ENCODE peak calls at places on chromosomes 5 and 9, in six cellular contexts. I is colonic mucosa, S is astrocyte of the spinal cord, V is GM12865, U is pancreas, E is GM23338. P is an unnamed sample.

GRCh38 chr9:89179920-89180667 is 1.5 kb upstream of the SHC3 start:
- DNase-seq in V (peak; percentile 30), U (peak; percentile 91), S (peak; percentile 98), E (peak; percentile 95), I (peak; percentile 91), P (peak; percentile 98)

GRCh38 chr9:134025606-134026541 is 593 bp downstream of the BRD3OS start:
- DNase-seq in V (peak; percentile 64), U (peak; percentile 44), I (peak; percentile 39), E (peak; percentile 82), S (peak; percentile 42), P (peak; percentile 52)

GRCh38 chr5:13356226-13356625 is 588.3 kb downstream of the DNAH5 start:
- DNase-seq in I (no peak), E (no peak), V (no peak), S (no peak), U (no peak), P (no peak)

GRCh38 chr5:139872052-139872766 is 76.6 kb downstream of the PSD2 start:
- DNase-seq in U (no peak), E (peak; percentile 53), S (no peak), I (no peak), V (no peak), P (no peak)

GRCh38 chr5:149426931-149427330 is 47.8 kb upstream of the IL17B start:
- DNase-seq in S (no peak), I (no peak), E (no peak), V (no peak), U (no peak), P (peak; percentile 50)

GRCh38 chr5:125463441-125464092 is 717.1 kb upstream of the ZNF608 start:
- DNase-seq in V (no peak), I (no peak), U (no peak), E (no peak), S (peak; percentile 35), P (peak; percentile 39)

GRCh38 chr5:140169410-140169809 is 5.6 kb upstream of the CYSTM1 start:
- DNase-seq in U (no peak), V (no peak), S (no peak), I (no peak), E (peak; percentile 45), P (peak; percentile 58)

GRCh38 chr9:27088981-27089380 is 20.0 kb upstream of the TEK start:
- DNase-seq in I (no peak), U (no peak), V (no peak), E (no peak), S (peak; percentile 61), P (peak; percentile 79)

GRCh38 chr5:9851458-9851857 is 221.3 kb upstream of the TAS2R1 start:
- DNase-seq in V (no peak), U (no peak), E (no peak), S (peak; percentile 92), I (no peak), P (peak; percentile 73)

GRCh38 chr5:88393082-88393481 is 124.4 kb upstream of the TMEM161B start:
- DNase-seq in U (no peak), I (no peak), S (no peak), E (no peak), V (no peak), P (no peak)

GRCh38 chr9:114606597-114607207 is 4.4 kb upstream of the TMEM268 start:
- DNase-seq in U (peak; percentile 52), S (peak; percentile 52), I (no peak), E (no peak), V (no peak), P (peak; percentile 83)

DNA sequence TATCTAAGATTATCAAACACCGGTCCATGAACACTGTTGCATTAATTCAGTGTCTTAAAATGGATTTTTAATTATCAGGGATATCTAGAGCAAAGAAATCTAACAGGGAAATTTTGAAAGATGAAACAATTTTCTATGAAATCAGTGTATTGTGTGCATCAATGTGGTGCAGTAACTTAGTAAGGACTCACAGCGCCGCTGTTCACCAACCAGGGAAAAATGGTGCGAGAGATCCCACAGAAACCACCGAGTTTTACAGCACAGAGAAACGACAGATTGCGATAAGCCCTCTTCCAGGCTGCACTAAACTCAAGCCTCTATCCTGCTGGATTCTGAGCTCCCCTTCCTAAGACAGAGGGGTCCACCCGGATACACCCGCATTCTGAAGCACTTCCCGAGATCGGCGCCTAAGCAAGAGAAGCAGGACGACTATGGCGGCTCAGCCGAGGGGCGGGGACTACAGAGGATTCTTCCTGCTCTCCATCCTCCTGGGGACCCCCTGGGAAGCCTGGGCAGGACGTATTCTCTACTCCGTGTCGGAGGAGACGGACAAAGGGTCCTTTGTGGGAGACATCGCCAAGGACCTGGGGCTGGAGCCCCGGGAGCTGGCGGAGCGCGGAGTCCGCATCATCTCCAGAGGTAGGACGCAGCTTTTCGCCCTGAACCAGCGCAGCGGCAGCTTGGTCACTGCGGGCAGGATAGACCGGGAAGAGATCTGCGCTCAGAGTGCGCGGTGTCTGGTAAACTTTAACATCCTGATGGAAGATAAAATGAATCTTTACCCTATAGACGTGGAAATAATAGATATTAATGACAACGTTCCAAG is at the start of gene PCDHGA7:
- DNase-seq in S (peak; percentile 56), V (no peak), U (no peak), I (no peak), E (no peak), P (peak; percentile 40)
- H3K4me3 ChIP-seq in S (peak within 1 kb of the TSS; percentile 46), V (no peak within 1 kb of the TSS), U (no peak within 1 kb of the TSS), I (peak within 1 kb of the TSS; percentile 21), E (no peak within 1 kb of the TSS), P (peak within 1 kb of the TSS; percentile 45)

GRCh38 chr9:99858087-99858486 is 36.4 kb downstream of the NR4A3 start:
- DNase-seq in S (no peak), E (no peak), U (no peak), V (no peak), I (no peak), P (no peak)

GRCh38 chr9:99852617-99853016 is 30.9 kb downstream of the NR4A3 start:
- DNase-seq in E (no peak), V (peak; percentile 63), U (no peak), S (no peak), I (no peak), P (no peak)

GRCh38 chr9:99851028-99851822 is 29.5 kb downstream of the NR4A3 start:
- DNase-seq in I (no peak), V (peak; percentile 77), E (no peak), S (no peak), U (no peak), P (no peak)

GRCh38 chr9:99859395-99859980 is 37.8 kb downstream of the NR4A3 start:
- DNase-seq in I (no peak), V (no peak), E (peak; percentile 85), S (no peak), U (no peak), P (no peak)

DNA sequence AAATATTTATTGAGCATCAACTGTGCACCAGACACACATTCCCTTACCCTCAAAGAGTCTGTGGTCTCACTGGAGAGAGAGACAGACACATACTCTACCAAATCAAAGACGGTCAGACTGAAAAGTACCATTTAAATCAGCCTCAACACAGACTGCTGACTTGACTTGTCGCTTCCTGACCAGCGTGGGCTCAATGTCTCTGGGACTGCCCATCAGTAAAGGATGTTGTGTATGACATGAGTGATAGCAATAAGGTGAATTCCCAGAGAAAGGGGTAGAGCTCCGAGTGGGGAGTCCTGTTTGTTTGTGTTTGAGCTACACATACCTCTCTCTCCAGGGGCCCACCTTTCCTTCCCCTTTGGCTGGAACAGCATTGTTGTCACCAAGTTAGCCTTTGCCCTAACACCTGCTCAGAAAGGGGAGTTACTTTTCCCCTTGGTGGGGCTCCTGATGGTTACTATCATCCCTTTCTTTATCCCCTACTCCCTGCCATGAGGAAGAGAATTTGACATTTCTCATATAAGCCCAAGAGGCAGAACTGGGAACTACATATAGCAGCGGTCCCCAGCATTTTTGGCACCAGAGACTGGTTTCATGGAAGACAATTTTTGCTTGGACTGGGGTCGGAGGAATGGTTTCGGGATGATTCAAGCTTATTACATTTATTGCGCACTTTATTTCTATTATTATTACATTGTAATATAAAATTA is 33.9 kb downstream of the NR4A3 start:
- DNase-seq in S (no peak), V (no peak), E (peak; percentile 56), U (no peak), I (no peak), P (no peak)
- TF ChIP-seq CTCF in S (peak; percentile 19), V (no peak), E (peak; percentile 6), U (no peak), I (no peak), P (peak; percentile 36)

GRCh38 chr9:34589371-34589655 is 211 bp downstream of the CNTFR start:
- DNase-seq in I (no peak), E (no peak), S (no peak), V (no peak), U (no peak), P (no peak)

GRCh38 chr9:34591091-34591910 is 1.8 kb upstream of the CNTFR start:
- DNase-seq in S (peak; percentile 61), U (peak; percentile 76), I (peak; percentile 89), E (peak; percentile 91), V (peak; percentile 75), P (peak; percentile 82)

GRCh38 chr9:34591911-34592866 is 2.7 kb upstream of the CNTFR start:
- DNase-seq in V (no peak), U (no peak), I (no peak), E (no peak), S (no peak), P (no peak)

GRCh38 chr9:34589656-34590375 is at the start of gene CNTFR:
- DNase-seq in S (no peak), I (peak; percentile 34), U (no peak), E (peak; percentile 79), V (no peak), P (no peak)

GRCh38 chr9:34590376-34591090 is 1.0 kb upstream of the CNTFR start:
- DNase-seq in V (no peak), I (peak; percentile 65), U (no peak), S (no peak), E (peak; percentile 66), P (no peak)
- H3K4me3 ChIP-seq in V (no peak overlapping the region), I (peak overlapping the region; percentile 31), U (no peak overlapping the region), S (no peak overlapping the region), E (peak overlapping the region; percentile 70), P (no peak overlapping the region)

DNA sequence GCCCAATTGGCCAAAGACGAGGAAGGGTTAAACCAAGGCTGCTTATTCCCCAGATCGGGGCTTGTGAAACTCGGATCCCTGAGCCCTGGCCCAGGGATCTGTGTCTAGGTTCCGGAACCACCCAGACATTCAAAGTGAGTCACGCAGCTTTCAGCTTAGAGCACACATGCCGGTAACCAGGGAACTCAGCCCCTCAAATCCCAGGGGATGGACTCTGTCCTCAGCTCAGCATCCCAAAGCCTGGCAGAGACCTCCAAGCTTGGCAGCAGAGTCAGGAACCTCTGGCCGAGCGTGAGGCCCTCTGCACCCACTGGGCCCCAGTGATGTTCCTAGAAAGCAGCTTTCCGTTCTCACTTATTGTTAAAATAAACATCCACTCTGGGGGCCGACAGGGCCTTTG is 5.1 kb downstream of the PNPLA7 start:
- DNase-seq in I (no peak), U (no peak), V (no peak), S (peak; percentile 17), E (no peak), P (peak; percentile 73)
- TF ChIP-seq CTCF in I (no peak), U (no peak), V (no peak), S (no peak), E (no peak), P (no peak)

DNA sequence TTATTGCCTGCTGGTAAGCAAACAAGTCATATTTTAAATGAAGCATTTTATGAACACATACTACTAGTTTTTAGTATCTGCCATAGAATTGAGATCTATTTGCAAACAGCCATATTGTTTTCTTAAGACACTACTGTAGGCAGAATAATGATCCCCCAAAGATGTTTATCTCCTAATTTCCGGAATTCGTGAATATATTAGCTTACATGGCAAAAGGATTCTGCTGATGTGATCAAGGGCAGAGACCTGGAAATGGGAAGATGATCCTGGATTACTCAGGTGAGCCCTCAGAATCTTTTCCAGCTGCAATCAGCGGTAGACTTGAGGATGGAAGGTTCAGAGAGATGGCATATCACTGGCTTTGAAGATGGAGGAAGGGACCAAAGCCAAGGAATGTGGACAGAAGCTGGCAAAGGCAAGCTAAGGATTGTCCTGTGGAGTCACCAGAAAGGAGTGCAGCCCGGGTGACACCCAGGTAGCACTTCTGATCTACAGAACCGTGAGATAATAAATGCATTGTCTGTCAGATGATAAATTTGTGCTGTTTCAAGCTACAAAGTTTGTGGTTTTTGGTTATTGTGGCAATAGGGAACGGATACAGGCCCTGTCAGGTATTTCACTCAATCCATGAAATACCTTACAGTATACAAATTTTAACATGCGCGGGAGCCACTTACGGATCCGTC is 1.0 kb upstream of the ERCC6L2 start:
- DNase-seq in U (no peak), S (no peak), V (peak; percentile 1), I (peak; percentile 28), E (peak; percentile 35), P (no peak)
- H3K4me3 ChIP-seq in U (no peak overlapping the region), S (no peak overlapping the region), V (no peak overlapping the region), I (no peak overlapping the region), E (no peak overlapping the region), P (no peak overlapping the region)

P was measured in choroid plexus epithelial cell.